ENCODE peak calls at places on chromosome 20, in eight cellular contexts. H is left lung; J is body of pancreas; T is neural progenitor cell; F is dorsolateral prefrontal cortex; V is Panc1; E is CD8-positive, alpha-beta T cell; R is PC-9. Z is an unnamed sample.

GRCh38 chr20:41232971-41233926 is 84.3 kb downstream of the ZHX3 start:
- DNase-seq in V (no peak), H (no peak), J (no peak), R (peak; percentile 45), T (no peak), E (no peak), F (no peak), Z (no peak)

GRCh38 chr20:38343107-38343797 is 3.0 kb upstream of the LBP start:
- DNase-seq in J (peak; percentile 34), F (no peak), R (no peak), T (no peak), H (no peak), V (no peak), E (no peak), Z (no peak)

GRCh38 chr20:11267131-11267761 is 593.4 kb upstream of the JAG1 start:
- DNase-seq in H (no peak), R (peak; percentile 84), J (peak; percentile 58), V (peak; percentile 81), E (no peak), T (peak; percentile 28), F (peak; percentile 81), Z (peak; percentile 69)

GRCh38 chr20:26169506-26169905 is 472.9 kb upstream of the ZNF337 start:
- DNase-seq in F (no peak), H (no peak), V (no peak), E (no peak), J (no peak), R (no peak), T (no peak), Z (no peak)

GRCh38 chr20:42705550-42705949 is 484.2 kb downstream of the PTPRT start:
- DNase-seq in V (no peak), R (no peak), E (no peak), J (no peak), H (no peak), F (no peak), T (no peak), Z (no peak)

GRCh38 chr20:653590-654426 is 808 bp upstream of the SRXN1 start:
- DNase-seq in T (no peak), H (no peak), J (peak; percentile 26), R (no peak), F (no peak), E (no peak), V (no peak), Z (no peak)

GRCh38 chr20:2234788-2235187 is 61.0 kb upstream of the TGM3 start:
- DNase-seq in R (no peak), J (no peak), H (no peak), F (no peak), E (no peak), T (peak; percentile 53), V (no peak), Z (no peak)

GRCh38 chr20:47220161-47220582 is 136.3 kb downstream of the ZMYND8 start:
- DNase-seq in T (peak; percentile 66), F (no peak), R (no peak), J (no peak), H (no peak), V (no peak), E (peak; percentile 9), Z (no peak)

GRCh38 chr20:46751856-46752255 is 42.4 kb downstream of the SLC2A10 start:
- DNase-seq in E (no peak), T (no peak), F (peak; percentile 30), J (no peak), V (no peak), R (no peak), H (no peak), Z (no peak)

GRCh38 chr20:52826321-52826720 is 145.8 kb upstream of the TSHZ2 start:
- DNase-seq in H (no peak), R (no peak), T (no peak), J (no peak), E (no peak), F (no peak), V (no peak), Z (no peak)

GRCh38 chr20:54078296-54078695 is 7.9 kb upstream of the BCAS1 start:
- DNase-seq in T (no peak), H (no peak), J (no peak), F (no peak), E (peak; percentile 23), R (no peak), V (no peak), Z (no peak)

GRCh38 chr20:47038581-47039560 is 144.2 kb downstream of the EYA2 start:
- DNase-seq in T (no peak), F (no peak), R (no peak), V (no peak), H (no peak), J (peak; percentile 12), E (no peak), Z (no peak)

GRCh38 chr20:14142964-14143627 is 147.8 kb downstream of the MACROD2 start:
- DNase-seq in J (peak; percentile 11), E (no peak), R (peak; percentile 71), T (no peak), V (no peak), F (no peak), H (no peak), Z (no peak)

DNA sequence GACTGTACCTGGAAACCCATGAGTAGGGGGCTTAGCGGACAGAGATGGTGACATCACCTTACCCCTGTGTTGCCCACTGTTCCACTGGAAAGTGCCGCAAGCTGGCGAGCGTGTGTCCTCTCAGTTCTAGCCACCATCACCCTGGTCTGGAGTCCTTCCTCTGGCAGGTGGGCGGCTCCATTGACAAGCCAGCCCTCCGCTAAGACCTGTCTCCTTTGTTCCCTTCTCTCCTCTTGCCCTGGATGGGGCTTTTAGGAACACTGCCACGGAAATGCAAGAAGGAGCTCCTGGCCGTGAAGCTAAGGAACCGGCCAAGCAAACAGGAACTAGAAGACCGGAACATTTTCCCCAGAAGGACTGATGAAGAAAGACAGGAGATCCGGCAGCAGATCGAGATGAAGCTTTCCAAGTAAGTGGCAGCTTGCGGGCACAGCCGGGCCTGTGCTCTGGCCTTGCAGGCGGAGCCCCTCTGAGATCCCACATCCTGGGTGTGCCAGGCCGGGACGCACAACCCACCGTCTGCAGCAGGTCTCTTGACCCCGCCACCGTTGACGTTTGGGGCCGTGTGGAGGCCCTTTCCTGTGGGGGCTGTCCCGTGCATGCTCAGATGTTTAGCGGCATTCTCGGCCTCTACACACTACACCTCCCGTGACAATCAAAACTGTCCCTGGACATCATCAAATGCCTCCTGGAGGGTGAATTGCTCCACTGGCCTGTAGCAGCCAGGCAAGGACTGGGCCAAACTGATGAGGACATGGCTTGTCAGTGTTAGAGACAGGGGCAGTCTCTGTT is 127.5 kb downstream of the SYCP2 start:
- DNase-seq in V (no peak), F (no peak), R (no peak), T (no peak), H (no peak), E (no peak), J (no peak), Z (no peak)
- H3K27ac ChIP-seq in V (no peak overlapping the region), F (no peak overlapping the region), R (no peak overlapping the region), T (no peak overlapping the region), H (no peak overlapping the region), E (no peak overlapping the region), J (no peak overlapping the region), Z (no peak overlapping the region)

GRCh38 chr20:32359633-32360332 is 1.7 kb downstream of the ASXL1 start:
- DNase-seq in R (no peak), E (no peak), J (no peak), T (peak; percentile 42), H (no peak), V (peak; percentile 24), F (no peak), Z (peak; percentile 10)
- H3K27ac ChIP-seq in R (peak overlapping the region; percentile 36), E (peak overlapping the region; percentile 63), J (peak overlapping the region; percentile 97), T (no peak overlapping the region), H (peak overlapping the region; percentile 95), V (peak overlapping the region; percentile 95), F (peak overlapping the region; percentile 84), Z (peak overlapping the region; percentile 99)

DNA sequence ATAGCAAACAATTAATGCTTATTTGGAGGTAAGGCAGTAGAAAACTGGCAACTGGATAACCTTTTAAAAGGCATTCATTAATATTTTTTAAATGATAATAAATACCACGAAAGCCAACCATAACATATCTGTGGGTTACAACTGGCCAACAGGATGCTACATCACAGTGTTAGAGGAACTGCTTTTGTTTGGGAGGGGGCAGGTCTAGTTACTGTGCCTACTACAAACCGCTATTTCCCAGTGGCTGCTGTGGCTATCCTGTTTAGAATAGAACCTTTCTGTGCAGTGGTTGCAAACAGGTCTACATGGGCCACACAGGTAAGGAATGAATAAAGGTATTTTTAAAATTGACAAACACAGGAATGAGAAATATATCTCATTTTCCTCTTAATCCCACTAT is 976 bp downstream of the PIGT start:
- DNase-seq in R (no peak), J (no peak), T (no peak), V (no peak), F (no peak), E (no peak), H (no peak), Z (no peak)
- H3K27ac ChIP-seq in R (no peak overlapping the region), J (no peak overlapping the region), T (no peak overlapping the region), V (peak overlapping the region; percentile 81), F (no peak overlapping the region), E (peak overlapping the region; percentile 70), H (no peak overlapping the region), Z (no peak overlapping the region)

GRCh38 chr20:34401741-34402455 is 38.8 kb downstream of the ITCH start:
- DNase-seq in H (no peak), T (no peak), J (no peak), E (no peak), R (no peak), F (no peak), V (no peak), Z (no peak)

GRCh38 chr20:34403908-34404307 is 40.8 kb downstream of the ITCH start:
- DNase-seq in F (no peak), T (no peak), J (no peak), V (no peak), E (no peak), H (no peak), R (no peak), Z (no peak)

GRCh38 chr20:34402461-34402860 is 39.4 kb downstream of the ITCH start:
- DNase-seq in R (no peak), V (no peak), H (no peak), T (no peak), F (no peak), J (no peak), E (no peak), Z (no peak)

GRCh38 chr20:34404803-34405202 is 41.7 kb downstream of the ITCH start:
- DNase-seq in R (no peak), V (no peak), T (no peak), J (no peak), H (no peak), E (no peak), F (no peak), Z (no peak)

DNA sequence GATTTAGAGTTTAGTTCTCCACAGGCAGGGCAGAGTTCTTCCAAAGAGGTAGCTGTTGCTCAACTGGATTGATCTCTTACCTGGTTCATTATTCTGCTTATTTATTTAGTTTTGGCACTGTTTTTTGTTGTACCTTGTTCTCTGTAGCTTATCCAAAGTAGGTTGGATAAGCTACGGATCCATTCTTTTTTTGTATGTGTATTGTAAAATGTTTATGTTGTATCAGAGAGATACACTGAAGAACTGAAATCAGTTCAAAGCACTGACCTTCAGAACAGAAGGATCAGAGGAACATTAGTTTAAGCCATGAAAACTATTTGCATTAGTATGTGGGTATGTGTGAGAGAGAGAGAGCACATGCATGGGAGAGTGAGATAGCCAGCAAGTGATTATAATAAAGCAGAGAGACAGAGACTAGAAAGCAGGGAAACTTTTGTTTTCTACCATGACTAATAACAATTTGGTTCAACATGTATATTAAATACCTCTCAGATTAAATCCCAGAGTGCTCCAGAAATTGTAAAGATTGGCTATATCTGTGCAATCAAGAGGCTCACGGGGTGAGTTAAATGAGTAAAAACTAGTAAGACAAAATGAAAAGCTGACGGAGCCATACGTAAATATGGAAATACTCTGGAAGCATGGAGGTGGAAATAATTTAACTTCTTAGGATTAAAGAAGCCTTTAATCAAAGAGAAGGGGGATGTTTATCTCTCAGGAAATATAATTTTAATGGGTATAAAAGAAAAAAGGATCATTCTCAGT is 40.2 kb downstream of the ITCH start:
- DNase-seq in T (no peak), F (no peak), V (no peak), J (no peak), E (no peak), R (no peak), H (no peak), Z (no peak)
- H3K27ac ChIP-seq in T (no peak overlapping the region), F (peak overlapping the region; percentile 33), V (no peak overlapping the region), J (no peak overlapping the region), E (no peak overlapping the region), R (peak overlapping the region; percentile 20), H (peak overlapping the region; percentile 33), Z (no peak overlapping the region)

Z was measured in heart right ventricle.